ENCODE peak calls at places on chromosomes 1 and 21, in seven cellular contexts. Y is AG04450, V is spleen, K is osteoblast, C is fibroblast of lung, T is lower leg skin, N is HL-60. R is an unnamed sample.

GRCh38 chr1:17669305-17669704 is 85.8 kb upstream of the ACTL8 start:
- DNase-seq in N (no peak), C (no peak), Y (no peak), V (no peak), T (no peak), K (no peak), R (no peak)

GRCh38 chr1:29426701-29427279 is 190.5 kb downstream of the PTPRU start:
- DNase-seq in C (no peak), K (no peak), V (no peak), N (no peak), T (no peak), Y (no peak), R (no peak)

GRCh38 chr1:67201891-67202290 is 35.6 kb downstream of the IL23R start:
- DNase-seq in Y (no peak), C (peak), N (no peak), K (no peak), T (no peak), V (no peak), R (no peak)

GRCh38 chr1:44038876-44039657 is 7.8 kb upstream of the SLC6A9 start:
- DNase-seq in C (peak), N (no peak), V (no peak), K (no peak), Y (no peak), T (no peak), R (no peak)

GRCh38 chr1:157112186-157112867 is 12.7 kb upstream of the ETV3L start:
- DNase-seq in T (no peak), N (no peak), C (no peak), V (no peak), Y (no peak), K (no peak), R (no peak)

GRCh38 chr1:85135456-85135798 is 65.4 kb downstream of the SYDE2 start:
- DNase-seq in T (no peak), Y (no peak), C (no peak), V (no peak), N (no peak), K (no peak), R (no peak)

GRCh38 chr1:36238433-36238832 is 14.2 kb downstream of the THRAP3 start:
- DNase-seq in Y (no peak), V (no peak), N (no peak), C (peak), T (no peak), K (peak), R (no peak)

GRCh38 chr1:183808296-183809027 is 3.5 kb downstream of the RGL1 start:
- DNase-seq in C (no peak), T (no peak), K (no peak), N (no peak), V (no peak), Y (no peak), R (no peak)

GRCh38 chr1:235952950-235953615 is 86.4 kb upstream of the LYST start:
- DNase-seq in N (no peak), V (no peak), Y (no peak), T (no peak), K (no peak), C (no peak), R (no peak)

GRCh38 chr1:182507685-182508084 is 57.7 kb downstream of the RGSL1 start:
- DNase-seq in C (no peak), T (no peak), Y (no peak), K (no peak), N (no peak), V (no peak), R (no peak)

GRCh38 chr1:158112994-158113758 is 67.5 kb upstream of the CD1D start:
- DNase-seq in C (peak), V (peak), Y (no peak), T (no peak), K (peak), N (peak), R (no peak)

GRCh38 chr1:19831441-19831840 is 16.4 kb upstream of the RNF186 start:
- DNase-seq in T (no peak), C (no peak), N (no peak), K (no peak), V (no peak), Y (no peak), R (no peak)

GRCh38 chr1:8822383-8823294 is 5.2 kb upstream of the RERE start:
- DNase-seq in K (peak), C (peak), V (no peak), T (peak), N (peak), Y (peak), R (no peak)

GRCh38 chr1:68361511-68361910 is 88.2 kb downstream of the RPE65 start:
- DNase-seq in C (peak), N (no peak), Y (no peak), K (no peak), T (no peak), V (no peak), R (no peak)

GRCh38 chr1:117237701-117238413 is 27.1 kb upstream of the VTCN1 start:
- DNase-seq in N (no peak), K (no peak), V (no peak), Y (no peak), T (no peak), C (peak), R (no peak)

GRCh38 chr1:79006564-79006963 is at the start of gene ADGRL4:
- DNase-seq in C (peak), N (no peak), V (peak), K (peak), T (no peak), Y (peak), R (no peak)

GRCh38 chr1:68788762-68789161 is 291.9 kb upstream of the DEPDC1 start:
- DNase-seq in V (no peak), N (no peak), T (no peak), K (no peak), C (no peak), Y (no peak), R (no peak)

GRCh38 chr21:25701529-25701928 is 33.2 kb downstream of the ATP5PF start:
- DNase-seq in N (no peak), K (no peak), C (no peak), T (no peak), V (no peak), Y (no peak), R (no peak)

GRCh38 chr1:178530037-178530402 is 17.1 kb downstream of the TEX35 start:
- DNase-seq in C (peak), Y (no peak), K (peak), N (no peak), V (peak), T (no peak), R (no peak)

GRCh38 chr1:152964536-152964935 is 5.9 kb upstream of the SPRR4 start:
- DNase-seq in C (no peak), Y (no peak), V (no peak), N (no peak), T (no peak), K (no peak), R (no peak)

GRCh38 chr1:6463120-6463412 is 2.9 kb downstream of the TNFRSF25 start:
- DNase-seq in K (no peak), C (no peak), V (no peak), N (no peak), T (no peak), Y (no peak), R (no peak)

GRCh38 chr21:33874161-33874560 is 41.4 kb downstream of the ATP5PO start:
- DNase-seq in K (no peak), T (no peak), Y (no peak), C (no peak), V (peak), N (no peak), R (no peak)

GRCh38 chr1:15226626-15227286 is 20.3 kb upstream of the FHAD1 start:
- DNase-seq in T (no peak), K (no peak), V (no peak), Y (no peak), N (no peak), C (no peak), R (no peak)

GRCh38 chr1:243495442-243496172 is 239.8 kb downstream of the SDCCAG8 start:
- DNase-seq in T (no peak), V (no peak), C (peak), Y (no peak), N (peak), K (peak), R (no peak)

GRCh38 chr21:26961704-26962103 is 5.2 kb downstream of the ADAMTS5 start:
- DNase-seq in K (no peak), T (no peak), N (peak), C (no peak), Y (no peak), V (no peak), R (no peak)

GRCh38 chr1:158507511-158507910 is 35.5 kb downstream of the OR10R2 start:
- DNase-seq in N (no peak), V (no peak), Y (no peak), K (no peak), T (no peak), C (no peak), R (no peak)

GRCh38 chr1:147171399-147172167 is 687 bp downstream of the PRKAB2 start:
- DNase-seq in K (peak), Y (no peak), T (no peak), C (no peak), V (no peak), N (no peak), R (no peak)

GRCh38 chr1:79090985-79091384 is 84.5 kb upstream of the ADGRL4 start:
- DNase-seq in Y (no peak), V (no peak), C (no peak), K (no peak), T (no peak), N (no peak), R (no peak)

GRCh38 chr1:213389061-213389581 is 338.1 kb downstream of the RPS6KC1 start:
- DNase-seq in T (no peak), Y (no peak), V (no peak), C (peak), N (no peak), K (no peak), R (no peak)

GRCh38 chr1:169896013-169896412 is 2.3 kb upstream of the SCYL3 start:
- DNase-seq in N (peak), Y (no peak), T (no peak), C (no peak), K (no peak), V (no peak), R (no peak)

GRCh38 chr1:152996633-152997385 is 4.7 kb upstream of the SPRR3 start:
- DNase-seq in C (no peak), N (no peak), T (no peak), V (no peak), Y (no peak), K (no peak), R (no peak)

GRCh38 chr1:150410582-150411101 is 46.7 kb downstream of the RPRD2 start:
- DNase-seq in Y (no peak), T (no peak), V (no peak), K (peak), C (peak), N (no peak), R (no peak)

GRCh38 chr1:57254006-57254405 is 169.9 kb downstream of the DAB1 start:
- DNase-seq in V (no peak), C (peak), T (no peak), K (no peak), N (no peak), Y (no peak), R (no peak)

GRCh38 chr1:155272466-155273133 is 704 bp downstream of the CLK2 start:
- DNase-seq in N (no peak), C (peak), K (peak), T (no peak), Y (no peak), V (no peak), R (no peak)

GRCh38 chr1:147892216-147892615 is 10.4 kb upstream of the GJA8 start:
- DNase-seq in T (no peak), C (no peak), K (no peak), Y (no peak), N (peak), V (no peak), R (no peak)

GRCh38 chr1:245873883-245874671 is 633.0 kb downstream of the SMYD3 start:
- DNase-seq in N (no peak), V (no peak), K (no peak), T (no peak), C (peak), Y (no peak), R (no peak)

GRCh38 chr21:34179204-34179935 is 106.0 kb downstream of the MRPS6 start:
- DNase-seq in C (no peak), T (no peak), V (no peak), K (no peak), N (no peak), Y (no peak), R (no peak)

GRCh38 chr1:226553594-226554279 is 5.2 kb downstream of the STUM start:
- DNase-seq in K (no peak), T (no peak), C (no peak), N (no peak), Y (no peak), V (no peak), R (no peak)

GRCh38 chr1:193417945-193418744 is 231.7 kb upstream of the B3GALT2 start:
- DNase-seq in C (peak), N (no peak), V (no peak), K (no peak), T (no peak), Y (no peak), R (no peak)
- H3K4me3 ChIP-seq in C (peak), N (peak), V (peak), K (peak), T (no peak), Y (peak), R (no peak)

GRCh38 chr1:221698579-221699349 is 43.1 kb downstream of the DUSP10 start:
- DNase-seq in N (peak), V (no peak), K (no peak), C (no peak), T (no peak), Y (no peak), R (no peak)
- TF ChIP-seq CTCF in N (no peak), V (no peak), K (no peak), C (no peak), T (no peak), Y (no peak), R (no peak)

GRCh38 chr1:233359905-233360304 is 32.4 kb downstream of the MAP3K21 start:
- DNase-seq in T (no peak), Y (no peak), N (no peak), K (no peak), V (no peak), C (no peak), R (no peak)
- H3K4me3 ChIP-seq in T (no peak), Y (no peak), N (no peak), K (no peak), V (no peak), C (no peak), R (no peak)

DNA sequence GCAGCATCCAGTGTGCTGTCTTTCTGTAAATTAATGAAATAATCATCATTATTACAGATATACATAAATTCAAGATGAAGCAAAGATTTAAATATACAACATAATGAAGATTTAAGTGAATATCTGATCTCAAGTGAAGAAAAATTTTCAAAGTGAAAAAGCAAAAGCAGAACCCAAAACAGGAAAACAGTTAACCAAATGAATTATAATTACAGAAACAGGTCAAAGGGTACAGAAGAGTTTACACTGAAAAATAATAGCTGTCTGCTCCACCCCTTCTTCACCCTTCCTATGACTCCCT is 44.8 kb upstream of the GTF2B start:
- DNase-seq in C (no peak), K (no peak), T (no peak), N (no peak), V (no peak), Y (no peak), R (no peak)
- TF ChIP-seq CTCF in C (no peak), K (no peak), T (no peak), N (no peak), V (no peak), Y (no peak), R (no peak)

DNA sequence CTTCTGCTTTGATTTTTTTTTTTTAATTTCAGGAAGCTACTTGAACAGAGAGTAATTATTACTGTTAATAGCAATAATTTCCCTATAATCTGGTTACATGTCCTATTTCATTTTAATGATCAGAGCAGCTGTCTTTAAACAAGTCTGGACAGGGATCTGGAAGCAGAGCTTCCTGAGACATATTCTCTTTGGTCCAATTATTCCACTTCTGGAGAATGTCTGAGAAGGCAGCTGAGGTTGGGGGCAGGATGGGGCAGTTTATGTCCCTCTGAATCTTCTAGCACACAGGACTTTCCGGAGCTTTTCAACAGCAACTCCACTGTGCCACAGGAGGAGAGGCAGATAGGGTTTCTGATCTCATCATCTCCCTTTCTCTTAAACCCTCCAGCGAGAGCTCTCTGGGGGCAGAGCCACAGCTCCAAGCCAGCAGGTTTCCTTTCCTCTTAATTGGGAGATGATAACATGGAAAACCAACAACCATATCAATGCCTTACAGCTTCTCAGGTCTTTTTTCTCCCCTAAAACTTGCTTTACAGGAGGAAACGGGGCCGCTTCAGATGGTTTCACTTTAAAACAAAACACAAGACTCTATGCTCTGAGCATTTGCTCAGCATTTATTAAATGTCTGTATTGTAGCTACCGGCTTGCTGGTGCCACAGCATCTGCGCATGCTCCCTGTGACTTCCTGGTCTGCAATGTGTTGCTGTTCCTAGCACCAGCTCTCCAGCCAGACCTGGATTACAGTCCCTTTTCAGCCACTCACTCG is 425.7 kb upstream of the USP24 start:
- DNase-seq in N (peak), C (no peak), Y (no peak), V (peak), T (no peak), K (peak), R (peak)
- H3K4me3 ChIP-seq in N (no peak), C (no peak), Y (no peak), V (peak), T (no peak), K (peak), R (peak)

DNA sequence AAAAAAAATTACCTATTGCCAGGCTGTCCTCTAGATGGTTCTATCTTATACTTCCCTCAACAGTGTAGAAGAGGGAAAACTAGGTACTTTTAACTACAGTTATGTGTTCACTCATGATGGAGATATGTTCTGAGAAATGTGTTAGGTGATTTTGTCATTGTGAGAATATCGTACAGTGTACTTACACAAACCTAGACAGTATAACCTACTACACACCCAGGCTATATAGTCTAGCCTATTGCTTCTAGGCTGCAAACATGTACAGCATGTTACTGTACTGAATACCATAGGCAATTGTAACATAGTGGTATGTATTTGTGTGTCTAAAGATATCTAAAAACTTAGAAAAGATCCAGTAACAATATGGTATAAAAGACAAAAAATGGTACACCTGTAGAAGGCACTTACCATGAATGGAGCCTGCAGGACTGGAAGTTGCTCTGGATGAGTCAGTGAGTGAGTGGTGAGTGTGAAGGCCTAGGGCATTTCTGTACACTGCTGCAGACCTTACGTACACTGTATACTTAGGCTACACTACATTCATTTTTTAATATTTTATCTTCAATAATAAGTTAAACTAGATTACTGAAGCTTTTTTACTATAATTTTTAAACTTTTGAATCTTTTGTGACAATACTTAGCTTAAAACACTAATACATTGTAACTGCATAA is 13.2 kb downstream of the MGST3 start:
- DNase-seq in C (no peak), T (no peak), Y (no peak), K (no peak), N (no peak), V (no peak), R (no peak)
- TF ChIP-seq CTCF in C (no peak), T (no peak), Y (no peak), K (no peak), N (no peak), V (no peak), R (no peak)